ENCODE peak calls at places on chromosome 16, in six cellular contexts. One of them, this sample, is unnamed.

GRCh38 chr16:62105244-62105643 is 69.0 kb upstream of the CDH8 start:
- DNase-seq in left ventricle myocardium inferior: no peak
- DNase-seq in OCI-LY7: no peak
- DNase-seq in right atrium auricular region: no peak
- DNase-seq in lung: no peak
- DNase-seq in heart right ventricle: no peak
- DNase-seq in this sample: no peak

GRCh38 chr16:88337021-88337420 is 45.7 kb upstream of the ZNF469 start:
- DNase-seq in left ventricle myocardium inferior: no peak
- DNase-seq in OCI-LY7: no peak
- DNase-seq in heart right ventricle: no peak
- DNase-seq in right atrium auricular region: no peak
- DNase-seq in lung: no peak
- DNase-seq in this sample: no peak

GRCh38 chr16:82627811-82628339 is 1.1 kb downstream of the CDH13 start:
- DNase-seq in heart right ventricle: peak; percentile 53
- DNase-seq in left ventricle myocardium inferior: peak; percentile 45
- DNase-seq in right atrium auricular region: no peak
- DNase-seq in lung: no peak
- DNase-seq in OCI-LY7: no peak
- DNase-seq in this sample: no peak

GRCh38 chr16:89909777-89910716 is 8.6 kb upstream of the MC1R start:
- DNase-seq in right atrium auricular region: peak; percentile 87
- DNase-seq in left ventricle myocardium inferior: peak; percentile 82
- DNase-seq in lung: peak; percentile 75
- DNase-seq in OCI-LY7: peak; percentile 74
- DNase-seq in heart right ventricle: peak; percentile 85
- DNase-seq in this sample: peak; percentile 75

GRCh38 chr16:85800321-85800669 is 800 bp downstream of the COX4I1 start:
- DNase-seq in OCI-LY7: peak; percentile 13
- DNase-seq in lung: no peak
- DNase-seq in left ventricle myocardium inferior: no peak
- DNase-seq in heart right ventricle: no peak
- DNase-seq in right atrium auricular region: no peak
- DNase-seq in this sample: peak; percentile 61

GRCh38 chr16:1984347-1985225 is 593 bp downstream of the GFER start:
- DNase-seq in OCI-LY7: peak; percentile 19
- DNase-seq in right atrium auricular region: no peak
- DNase-seq in heart right ventricle: no peak
- DNase-seq in left ventricle myocardium inferior: no peak
- DNase-seq in lung: no peak
- DNase-seq in this sample: no peak

GRCh38 chr16:56606071-56606687 is 2.2 kb upstream of the MT2A start:
- DNase-seq in left ventricle myocardium inferior: no peak
- DNase-seq in heart right ventricle: no peak
- DNase-seq in OCI-LY7: no peak
- DNase-seq in lung: no peak
- DNase-seq in right atrium auricular region: peak; percentile 80
- DNase-seq in this sample: no peak

GRCh38 chr16:57471852-57472664 is 9.6 kb downstream of the POLR2C start:
- DNase-seq in right atrium auricular region: no peak
- DNase-seq in heart right ventricle: no peak
- DNase-seq in lung: no peak
- DNase-seq in OCI-LY7: no peak
- DNase-seq in left ventricle myocardium inferior: no peak
- DNase-seq in this sample: no peak

GRCh38 chr16:50688867-50689266 is 4.5 kb upstream of the NOD2 start:
- DNase-seq in right atrium auricular region: no peak
- DNase-seq in left ventricle myocardium inferior: no peak
- DNase-seq in heart right ventricle: no peak
- DNase-seq in OCI-LY7: no peak
- DNase-seq in lung: no peak
- DNase-seq in this sample: no peak

GRCh38 chr16:31700200-31700529 is 172.5 kb downstream of the AHSP start:
- DNase-seq in right atrium auricular region: no peak
- DNase-seq in OCI-LY7: no peak
- DNase-seq in heart right ventricle: no peak
- DNase-seq in left ventricle myocardium inferior: no peak
- DNase-seq in lung: no peak
- DNase-seq in this sample: no peak

GRCh38 chr16:70512456-70512855 is 10.9 kb downstream of the COG4 start:
- DNase-seq in left ventricle myocardium inferior: no peak
- DNase-seq in right atrium auricular region: no peak
- DNase-seq in heart right ventricle: no peak
- DNase-seq in lung: no peak
- DNase-seq in OCI-LY7: no peak
- DNase-seq in this sample: no peak

GRCh38 chr16:14505846-14506245 is 124.2 kb downstream of the PARN start:
- DNase-seq in right atrium auricular region: no peak
- DNase-seq in heart right ventricle: no peak
- DNase-seq in lung: no peak
- DNase-seq in OCI-LY7: no peak
- DNase-seq in left ventricle myocardium inferior: no peak
- DNase-seq in this sample: no peak

GRCh38 chr16:28087675-28088285 is 24.3 kb upstream of the GSG1L start:
- DNase-seq in heart right ventricle: no peak
- DNase-seq in lung: no peak
- DNase-seq in OCI-LY7: no peak
- DNase-seq in right atrium auricular region: no peak
- DNase-seq in left ventricle myocardium inferior: no peak
- DNase-seq in this sample: no peak

GRCh38 chr16:69833791-69834282 is 71.7 kb downstream of the WWP2 start:
- DNase-seq in heart right ventricle: no peak
- DNase-seq in lung: peak; percentile 43
- DNase-seq in left ventricle myocardium inferior: no peak
- DNase-seq in right atrium auricular region: no peak
- DNase-seq in OCI-LY7: no peak
- DNase-seq in this sample: no peak

GRCh38 chr16:27690604-27691003 is 140.7 kb downstream of the KATNIP start:
- DNase-seq in lung: no peak
- DNase-seq in left ventricle myocardium inferior: no peak
- DNase-seq in heart right ventricle: no peak
- DNase-seq in right atrium auricular region: no peak
- DNase-seq in OCI-LY7: peak; percentile 11
- DNase-seq in this sample: no peak

GRCh38 chr16:4724661-4725270 is 9.3 kb downstream of the ANKS3 start:
- DNase-seq in lung: no peak
- DNase-seq in heart right ventricle: no peak
- DNase-seq in left ventricle myocardium inferior: no peak
- DNase-seq in OCI-LY7: no peak
- DNase-seq in right atrium auricular region: no peak
- DNase-seq in this sample: no peak

GRCh38 chr16:22977294-22977697 is 163.3 kb downstream of the HS3ST2 start:
- DNase-seq in left ventricle myocardium inferior: no peak
- DNase-seq in lung: no peak
- DNase-seq in right atrium auricular region: no peak
- DNase-seq in heart right ventricle: no peak
- DNase-seq in OCI-LY7: peak; percentile 20
- DNase-seq in this sample: no peak

GRCh38 chr16:67034478-67034877 is 5.5 kb downstream of the CBFB start:
- DNase-seq in left ventricle myocardium inferior: no peak
- DNase-seq in OCI-LY7: no peak
- DNase-seq in heart right ventricle: no peak
- DNase-seq in lung: peak; percentile 0
- DNase-seq in right atrium auricular region: peak; percentile 40
- DNase-seq in this sample: no peak
- H3K4me1 ChIP-seq in left ventricle myocardium inferior: peaks cover 64% of the 10 kb centered on the region
- H3K4me1 ChIP-seq in OCI-LY7: peaks cover 37% of the 10 kb centered on the region
- H3K4me1 ChIP-seq in heart right ventricle: peaks cover 36% of the 10 kb centered on the region
- H3K4me1 ChIP-seq in lung: peaks cover 5% of the 10 kb centered on the region
- H3K4me1 ChIP-seq in right atrium auricular region: no peaks in the 10 kb centered on the region
- H3K4me1 ChIP-seq in this sample: peaks cover 47% of the 10 kb centered on the region

GRCh38 chr16:24950275-24950674 is 64.9 kb downstream of the ARHGAP17 start:
- DNase-seq in heart right ventricle: no peak
- DNase-seq in left ventricle myocardium inferior: no peak
- DNase-seq in right atrium auricular region: no peak
- DNase-seq in OCI-LY7: no peak
- DNase-seq in lung: no peak
- DNase-seq in this sample: no peak

GRCh38 chr16:24955975-24956731 is 59.0 kb downstream of the ARHGAP17 start:
- DNase-seq in right atrium auricular region: no peak
- DNase-seq in heart right ventricle: no peak
- DNase-seq in left ventricle myocardium inferior: no peak
- DNase-seq in lung: no peak
- DNase-seq in OCI-LY7: peak; percentile 24
- DNase-seq in this sample: no peak

GRCh38 chr16:24954137-24954536 is 61.0 kb downstream of the ARHGAP17 start:
- DNase-seq in OCI-LY7: no peak
- DNase-seq in lung: no peak
- DNase-seq in heart right ventricle: no peak
- DNase-seq in left ventricle myocardium inferior: no peak
- DNase-seq in right atrium auricular region: no peak
- DNase-seq in this sample: no peak

GRCh38 chr16:24957887-24958286 is 57.3 kb downstream of the ARHGAP17 start:
- DNase-seq in left ventricle myocardium inferior: no peak
- DNase-seq in right atrium auricular region: no peak
- DNase-seq in heart right ventricle: no peak
- DNase-seq in lung: no peak
- DNase-seq in OCI-LY7: no peak
- DNase-seq in this sample: no peak

DNA sequence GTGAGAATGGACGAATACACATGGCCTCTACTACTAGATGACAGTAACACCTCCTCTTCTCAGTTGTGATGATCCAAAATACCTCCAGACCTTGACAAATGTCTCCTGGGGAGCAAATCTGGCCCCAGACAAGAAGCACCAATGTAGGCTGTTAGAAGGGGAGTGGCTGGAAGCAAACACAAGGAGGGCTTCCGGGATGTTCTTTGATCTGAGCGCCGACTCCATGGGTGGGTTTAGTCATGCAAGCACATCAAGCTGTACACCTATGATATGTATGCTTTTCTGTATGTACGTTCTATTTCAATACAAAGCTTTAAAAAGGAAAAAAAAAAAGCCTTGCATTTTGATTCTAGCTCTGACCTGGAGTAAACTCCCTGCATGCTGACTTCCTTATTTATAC is 61.4 kb downstream of the ARHGAP17 start:
- DNase-seq in heart right ventricle: no peak
- DNase-seq in lung: no peak
- DNase-seq in right atrium auricular region: no peak
- DNase-seq in left ventricle myocardium inferior: no peak
- DNase-seq in OCI-LY7: no peak
- DNase-seq in this sample: no peak
- H3K36me3 ChIP-seq in heart right ventricle: peaks cover 82% of the 10 kb centered on the region
- H3K36me3 ChIP-seq in lung: peaks cover 44% of the 10 kb centered on the region
- H3K36me3 ChIP-seq in right atrium auricular region: peaks cover 91% of the 10 kb centered on the region
- H3K36me3 ChIP-seq in left ventricle myocardium inferior: peaks cover 100% of the 10 kb centered on the region
- H3K36me3 ChIP-seq in OCI-LY7: peaks cover 10% of the 10 kb centered on the region
- H3K36me3 ChIP-seq in this sample: peaks cover 62% of the 10 kb centered on the region

GRCh38 chr16:75506107-75506506 is 10.9 kb upstream of the CHST6 start:
- DNase-seq in OCI-LY7: no peak
- DNase-seq in right atrium auricular region: no peak
- DNase-seq in left ventricle myocardium inferior: no peak
- DNase-seq in lung: no peak
- DNase-seq in heart right ventricle: no peak
- DNase-seq in this sample: no peak
- H3K27ac ChIP-seq in OCI-LY7: no peak overlapping the region
- H3K27ac ChIP-seq in right atrium auricular region: peak overlapping the region; percentile 70
- H3K27ac ChIP-seq in left ventricle myocardium inferior: peak overlapping the region; percentile 60
- H3K27ac ChIP-seq in lung: no peak overlapping the region
- H3K27ac ChIP-seq in heart right ventricle: peak overlapping the region; percentile 58
- H3K27ac ChIP-seq in this sample: no peak overlapping the region

DNA sequence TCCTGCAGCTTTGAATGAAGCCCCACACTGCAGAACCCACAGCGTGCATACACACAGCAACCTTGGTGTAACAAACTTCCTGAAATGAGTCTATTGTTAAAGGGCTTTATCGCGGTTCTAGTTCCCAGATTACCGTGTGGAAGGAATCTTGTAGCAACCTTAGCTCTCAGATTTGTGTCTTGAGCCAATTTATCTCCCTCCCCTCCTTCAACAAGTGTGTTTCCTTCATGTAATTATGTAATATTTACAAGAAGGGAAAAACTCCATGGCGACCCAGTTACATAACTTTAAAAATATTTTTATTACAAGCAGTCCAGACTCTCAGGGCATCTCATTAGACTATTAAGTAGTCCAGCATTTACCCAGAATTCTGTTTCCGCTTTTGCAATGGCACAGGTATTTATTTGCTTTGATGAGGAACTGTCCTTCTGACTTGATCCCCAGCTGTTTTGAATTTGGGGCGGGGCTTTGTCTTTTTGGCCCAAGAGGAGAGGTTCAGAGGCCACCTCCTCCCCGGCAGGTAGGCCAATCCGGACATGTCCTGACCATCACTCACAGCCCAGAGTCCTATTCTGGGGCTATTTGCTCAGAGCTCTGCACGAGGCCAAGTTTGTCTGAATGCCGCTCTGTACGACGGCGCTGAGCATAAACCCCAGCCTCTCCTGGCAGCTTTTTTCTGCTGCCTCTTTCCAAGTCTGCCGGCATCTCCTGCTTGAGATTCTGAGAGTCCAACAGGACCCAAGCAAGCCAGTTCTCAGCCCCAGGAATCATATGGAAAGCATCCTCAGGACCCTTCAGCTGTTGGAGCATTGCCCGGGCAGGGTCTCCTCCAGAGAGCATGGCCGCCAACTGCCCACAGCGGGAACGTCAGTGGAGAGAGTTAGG is 35.6 kb downstream of the CLEC16A start:
- DNase-seq in OCI-LY7: no peak
- DNase-seq in left ventricle myocardium inferior: no peak
- DNase-seq in right atrium auricular region: peak; percentile 73
- DNase-seq in lung: peak; percentile 64
- DNase-seq in heart right ventricle: no peak
- DNase-seq in this sample: no peak
- H3K4me1 ChIP-seq in OCI-LY7: peaks cover 25% of the 10 kb centered on the region
- H3K4me1 ChIP-seq in left ventricle myocardium inferior: peaks cover 14% of the 10 kb centered on the region
- H3K4me1 ChIP-seq in right atrium auricular region: no peaks in the 10 kb centered on the region
- H3K4me1 ChIP-seq in lung: no peaks in the 10 kb centered on the region
- H3K4me1 ChIP-seq in heart right ventricle: no peaks in the 10 kb centered on the region
- H3K4me1 ChIP-seq in this sample: no peaks in the 10 kb centered on the region

GRCh38 chr16:84093879-84094270 is 22.9 kb downstream of the MBTPS1 start:
- DNase-seq in heart right ventricle: no peak
- DNase-seq in OCI-LY7: no peak
- DNase-seq in lung: no peak
- DNase-seq in right atrium auricular region: no peak
- DNase-seq in left ventricle myocardium inferior: no peak
- DNase-seq in this sample: no peak

GRCh38 chr16:84098939-84099338 is 17.8 kb downstream of the MBTPS1 start:
- DNase-seq in OCI-LY7: no peak
- DNase-seq in right atrium auricular region: no peak
- DNase-seq in heart right ventricle: no peak
- DNase-seq in left ventricle myocardium inferior: no peak
- DNase-seq in lung: no peak
- DNase-seq in this sample: no peak

GRCh38 chr16:84093120-84093878 is 23.4 kb downstream of the MBTPS1 start:
- DNase-seq in lung: no peak
- DNase-seq in heart right ventricle: no peak
- DNase-seq in left ventricle myocardium inferior: no peak
- DNase-seq in OCI-LY7: no peak
- DNase-seq in right atrium auricular region: no peak
- DNase-seq in this sample: no peak

GRCh38 chr16:84095466-84095865 is 21.3 kb downstream of the MBTPS1 start:
- DNase-seq in left ventricle myocardium inferior: peak; percentile 47
- DNase-seq in lung: no peak
- DNase-seq in OCI-LY7: no peak
- DNase-seq in right atrium auricular region: no peak
- DNase-seq in heart right ventricle: no peak
- DNase-seq in this sample: no peak

GRCh38 chr16:84096447-84097005 is 20.2 kb downstream of the MBTPS1 start:
- DNase-seq in heart right ventricle: no peak
- DNase-seq in OCI-LY7: no peak
- DNase-seq in lung: no peak
- DNase-seq in right atrium auricular region: no peak
- DNase-seq in left ventricle myocardium inferior: no peak
- DNase-seq in this sample: no peak
- H3K36me3 ChIP-seq in heart right ventricle: peaks cover 49% of the 10 kb centered on the region
- H3K36me3 ChIP-seq in OCI-LY7: peaks cover 89% of the 10 kb centered on the region
- H3K36me3 ChIP-seq in lung: peaks cover 31% of the 10 kb centered on the region
- H3K36me3 ChIP-seq in right atrium auricular region: peaks cover 70% of the 10 kb centered on the region
- H3K36me3 ChIP-seq in left ventricle myocardium inferior: peaks cover 96% of the 10 kb centered on the region
- H3K36me3 ChIP-seq in this sample: peaks cover 45% of the 10 kb centered on the region

GRCh38 chr16:20910781-20911321 is 10.3 kb downstream of the LYRM1 start:
- DNase-seq in heart right ventricle: no peak
- DNase-seq in OCI-LY7: no peak
- DNase-seq in lung: no peak
- DNase-seq in right atrium auricular region: no peak
- DNase-seq in left ventricle myocardium inferior: no peak
- DNase-seq in this sample: no peak
- H3K27ac ChIP-seq in heart right ventricle: peak overlapping the region; percentile 79
- H3K27ac ChIP-seq in OCI-LY7: no peak overlapping the region
- H3K27ac ChIP-seq in lung: peak overlapping the region; percentile 86
- H3K27ac ChIP-seq in right atrium auricular region: peak overlapping the region; percentile 84
- H3K27ac ChIP-seq in left ventricle myocardium inferior: peak overlapping the region; percentile 70
- H3K27ac ChIP-seq in this sample: peak overlapping the region; percentile 17